ENCODE peak calls at places on chromosomes 3 and 15, in nine cellular contexts. One of them, this sample, is unnamed.

GRCh38 chr3:44995142-44995770 is 19.2 kb downstream of the EXOSC7 start:
- DNase-seq in GM12891: no peak
- DNase-seq in transverse colon: no peak
- DNase-seq in HL-60: no peak
- DNase-seq in endothelial cell of umbilical vein: peak
- DNase-seq in esophagus muscularis mucosa: no peak
- DNase-seq in K562: no peak
- DNase-seq in spleen: no peak
- DNase-seq in GM12878: no peak
- DNase-seq in this sample: no peak

GRCh38 chr3:116483135-116483534 is 37.8 kb upstream of the LSAMP start:
- DNase-seq in spleen: no peak
- DNase-seq in GM12878: no peak
- DNase-seq in HL-60: no peak
- DNase-seq in K562: no peak
- DNase-seq in transverse colon: no peak
- DNase-seq in esophagus muscularis mucosa: no peak
- DNase-seq in GM12891: no peak
- DNase-seq in endothelial cell of umbilical vein: no peak
- DNase-seq in this sample: no peak

GRCh38 chr15:101008158-101009139 is 89.3 kb downstream of the LRRK1 start:
- DNase-seq in transverse colon: peak
- DNase-seq in spleen: peak
- DNase-seq in K562: peak
- DNase-seq in GM12878: peak
- DNase-seq in GM12891: peak
- DNase-seq in endothelial cell of umbilical vein: peak
- DNase-seq in esophagus muscularis mucosa: no peak
- DNase-seq in HL-60: peak
- DNase-seq in this sample: peak

GRCh38 chr3:30804983-30805382 is 89.5 kb downstream of the GADL1 start:
- DNase-seq in GM12878: no peak
- DNase-seq in K562: no peak
- DNase-seq in transverse colon: no peak
- DNase-seq in HL-60: peak
- DNase-seq in GM12891: no peak
- DNase-seq in spleen: no peak
- DNase-seq in endothelial cell of umbilical vein: no peak
- DNase-seq in esophagus muscularis mucosa: no peak
- DNase-seq in this sample: no peak

GRCh38 chr15:64690008-64690407 is 85.4 kb downstream of the RBPMS2 start:
- DNase-seq in GM12878: no peak
- DNase-seq in spleen: no peak
- DNase-seq in HL-60: no peak
- DNase-seq in esophagus muscularis mucosa: no peak
- DNase-seq in K562: no peak
- DNase-seq in endothelial cell of umbilical vein: no peak
- DNase-seq in transverse colon: no peak
- DNase-seq in GM12891: no peak
- DNase-seq in this sample: no peak

GRCh38 chr3:13522236-13522635 is 26.7 kb upstream of the FBLN2 start:
- DNase-seq in transverse colon: no peak
- DNase-seq in endothelial cell of umbilical vein: no peak
- DNase-seq in HL-60: no peak
- DNase-seq in esophagus muscularis mucosa: no peak
- DNase-seq in GM12878: no peak
- DNase-seq in GM12891: no peak
- DNase-seq in spleen: no peak
- DNase-seq in K562: no peak
- DNase-seq in this sample: no peak

GRCh38 chr15:80152896-80153876 is at the start of gene FAH:
- DNase-seq in HL-60: peak
- DNase-seq in endothelial cell of umbilical vein: peak
- DNase-seq in spleen: peak
- DNase-seq in transverse colon: peak
- DNase-seq in K562: peak
- DNase-seq in esophagus muscularis mucosa: no peak
- DNase-seq in GM12878: no peak
- DNase-seq in GM12891: no peak
- DNase-seq in this sample: no peak

GRCh38 chr15:92061511-92062200 is 208.1 kb downstream of the SLCO3A1 start:
- DNase-seq in transverse colon: no peak
- DNase-seq in spleen: no peak
- DNase-seq in GM12891: no peak
- DNase-seq in HL-60: no peak
- DNase-seq in endothelial cell of umbilical vein: no peak
- DNase-seq in K562: no peak
- DNase-seq in esophagus muscularis mucosa: no peak
- DNase-seq in GM12878: no peak
- DNase-seq in this sample: no peak

GRCh38 chr15:88782465-88782864 is 20.8 kb upstream of the ACAN start:
- DNase-seq in spleen: no peak
- DNase-seq in transverse colon: no peak
- DNase-seq in esophagus muscularis mucosa: no peak
- DNase-seq in GM12891: no peak
- DNase-seq in HL-60: no peak
- DNase-seq in endothelial cell of umbilical vein: no peak
- DNase-seq in GM12878: no peak
- DNase-seq in K562: no peak
- DNase-seq in this sample: no peak

GRCh38 chr3:119637679-119638525 is 22.5 kb downstream of the POPDC2 start:
- DNase-seq in HL-60: peak
- DNase-seq in spleen: no peak
- DNase-seq in K562: peak
- DNase-seq in esophagus muscularis mucosa: no peak
- DNase-seq in GM12878: peak
- DNase-seq in GM12891: no peak
- DNase-seq in endothelial cell of umbilical vein: peak
- DNase-seq in transverse colon: no peak
- DNase-seq in this sample: no peak

GRCh38 chr3:172519241-172519640 is 4.0 kb downstream of the TNFSF10 start:
- DNase-seq in transverse colon: no peak
- DNase-seq in K562: no peak
- DNase-seq in GM12891: no peak
- DNase-seq in GM12878: no peak
- DNase-seq in endothelial cell of umbilical vein: no peak
- DNase-seq in spleen: no peak
- DNase-seq in HL-60: no peak
- DNase-seq in esophagus muscularis mucosa: no peak
- DNase-seq in this sample: no peak

GRCh38 chr3:172522871-172523818 is at the start of gene TNFSF10:
- DNase-seq in transverse colon: peak
- DNase-seq in endothelial cell of umbilical vein: peak
- DNase-seq in GM12878: peak
- DNase-seq in K562: peak
- DNase-seq in GM12891: peak
- DNase-seq in esophagus muscularis mucosa: peak
- DNase-seq in HL-60: peak
- DNase-seq in spleen: peak
- DNase-seq in this sample: peak

GRCh38 chr3:172517859-172518466 is 5.3 kb downstream of the TNFSF10 start:
- DNase-seq in K562: peak
- DNase-seq in esophagus muscularis mucosa: no peak
- DNase-seq in GM12891: no peak
- DNase-seq in HL-60: no peak
- DNase-seq in spleen: no peak
- DNase-seq in endothelial cell of umbilical vein: no peak
- DNase-seq in GM12878: no peak
- DNase-seq in transverse colon: no peak
- DNase-seq in this sample: no peak

GRCh38 chr3:172519740-172520139 is 3.5 kb downstream of the TNFSF10 start:
- DNase-seq in GM12878: no peak
- DNase-seq in endothelial cell of umbilical vein: no peak
- DNase-seq in spleen: no peak
- DNase-seq in transverse colon: no peak
- DNase-seq in GM12891: no peak
- DNase-seq in HL-60: no peak
- DNase-seq in K562: no peak
- DNase-seq in esophagus muscularis mucosa: no peak
- DNase-seq in this sample: no peak

DNA sequence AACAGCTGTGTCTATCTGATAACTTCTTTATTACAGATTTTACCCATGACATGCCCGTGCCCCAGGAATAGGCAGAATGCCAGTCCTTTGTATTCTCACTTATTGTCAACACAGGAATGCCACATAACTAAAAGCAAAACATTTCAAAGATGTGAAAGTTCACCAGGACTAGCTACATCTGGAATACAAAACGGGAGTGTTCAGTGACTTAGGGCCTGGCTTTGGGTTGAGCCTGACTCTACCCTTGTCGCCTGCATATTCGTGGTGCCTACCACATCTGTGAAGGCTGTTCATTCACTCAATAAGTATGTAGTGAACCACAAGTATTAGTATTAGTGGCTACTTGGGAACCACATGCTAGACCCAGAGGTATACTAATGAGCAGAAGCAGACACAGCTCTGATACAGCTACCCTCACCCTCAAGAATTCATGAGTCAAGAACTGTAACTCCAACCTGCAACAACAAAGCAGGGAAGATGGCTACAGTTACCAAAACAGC is 2.8 kb downstream of the TNFSF10 start:
- DNase-seq in GM12891: no peak
- DNase-seq in spleen: no peak
- DNase-seq in transverse colon: no peak
- DNase-seq in HL-60: no peak
- DNase-seq in GM12878: peak
- DNase-seq in endothelial cell of umbilical vein: peak
- DNase-seq in K562: no peak
- DNase-seq in esophagus muscularis mucosa: no peak
- DNase-seq in this sample: no peak
- TF ChIP-seq POLR2AphosphoS5 in GM12891: no peak
- TF ChIP-seq POLR2AphosphoS5 in spleen: no peak
- TF ChIP-seq POLR2AphosphoS5 in transverse colon: no peak
- TF ChIP-seq POLR2AphosphoS5 in HL-60: no peak
- TF ChIP-seq POLR2AphosphoS5 in GM12878: no peak
- TF ChIP-seq POLR2AphosphoS5 in endothelial cell of umbilical vein: no peak
- TF ChIP-seq POLR2AphosphoS5 in K562: no peak
- TF ChIP-seq POLR2AphosphoS5 in esophagus muscularis mucosa: no peak
- TF ChIP-seq POLR2AphosphoS5 in this sample: no peak

DNA sequence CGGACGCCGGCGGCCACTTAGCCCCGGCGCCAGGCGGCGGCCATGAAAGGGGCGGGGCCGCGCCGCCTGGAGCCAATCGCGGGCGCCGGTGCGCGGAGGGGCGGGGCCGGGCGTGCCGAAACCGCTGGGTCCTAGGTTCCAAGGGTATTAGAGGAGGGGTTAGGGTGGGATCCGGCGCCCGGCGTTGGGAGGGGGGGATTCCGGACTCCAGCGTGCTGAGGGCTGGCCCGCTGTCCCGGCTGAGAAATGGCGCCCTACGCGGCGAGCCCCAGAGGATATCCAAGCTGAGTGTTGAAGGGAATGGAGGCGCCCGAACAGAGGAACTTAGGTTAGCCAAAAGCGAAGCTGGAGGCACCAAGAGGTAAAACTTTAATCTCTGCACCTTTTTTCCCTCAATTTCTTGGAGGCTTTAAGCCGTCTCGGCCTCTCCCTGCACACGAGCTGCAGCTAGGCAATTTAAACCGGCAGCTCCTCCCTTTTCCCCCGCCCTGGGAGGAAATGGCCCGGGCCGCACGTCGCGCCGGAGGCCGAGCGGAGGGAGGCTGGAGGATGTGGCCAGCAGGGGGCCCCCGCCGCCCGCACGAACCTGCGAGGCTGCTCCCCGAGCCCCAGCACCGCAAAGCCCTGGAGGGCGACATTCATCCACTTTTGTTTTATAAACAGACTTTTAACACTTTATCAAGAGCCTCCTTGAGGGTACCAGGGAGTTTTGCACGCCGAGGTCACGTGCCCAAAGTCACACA is at the start of gene XXYLT1:
- DNase-seq in endothelial cell of umbilical vein: peak
- DNase-seq in GM12878: no peak
- DNase-seq in spleen: peak
- DNase-seq in HL-60: peak
- DNase-seq in K562: peak
- DNase-seq in GM12891: peak
- DNase-seq in transverse colon: peak
- DNase-seq in esophagus muscularis mucosa: peak
- DNase-seq in this sample: peak
- TF ChIP-seq POLR2AphosphoS5 in endothelial cell of umbilical vein: peak
- TF ChIP-seq POLR2AphosphoS5 in GM12878: no peak
- TF ChIP-seq POLR2AphosphoS5 in spleen: peak
- TF ChIP-seq POLR2AphosphoS5 in HL-60: no peak
- TF ChIP-seq POLR2AphosphoS5 in K562: no peak
- TF ChIP-seq POLR2AphosphoS5 in GM12891: no peak
- TF ChIP-seq POLR2AphosphoS5 in transverse colon: no peak
- TF ChIP-seq POLR2AphosphoS5 in esophagus muscularis mucosa: peak
- TF ChIP-seq POLR2AphosphoS5 in this sample: no peak

DNA sequence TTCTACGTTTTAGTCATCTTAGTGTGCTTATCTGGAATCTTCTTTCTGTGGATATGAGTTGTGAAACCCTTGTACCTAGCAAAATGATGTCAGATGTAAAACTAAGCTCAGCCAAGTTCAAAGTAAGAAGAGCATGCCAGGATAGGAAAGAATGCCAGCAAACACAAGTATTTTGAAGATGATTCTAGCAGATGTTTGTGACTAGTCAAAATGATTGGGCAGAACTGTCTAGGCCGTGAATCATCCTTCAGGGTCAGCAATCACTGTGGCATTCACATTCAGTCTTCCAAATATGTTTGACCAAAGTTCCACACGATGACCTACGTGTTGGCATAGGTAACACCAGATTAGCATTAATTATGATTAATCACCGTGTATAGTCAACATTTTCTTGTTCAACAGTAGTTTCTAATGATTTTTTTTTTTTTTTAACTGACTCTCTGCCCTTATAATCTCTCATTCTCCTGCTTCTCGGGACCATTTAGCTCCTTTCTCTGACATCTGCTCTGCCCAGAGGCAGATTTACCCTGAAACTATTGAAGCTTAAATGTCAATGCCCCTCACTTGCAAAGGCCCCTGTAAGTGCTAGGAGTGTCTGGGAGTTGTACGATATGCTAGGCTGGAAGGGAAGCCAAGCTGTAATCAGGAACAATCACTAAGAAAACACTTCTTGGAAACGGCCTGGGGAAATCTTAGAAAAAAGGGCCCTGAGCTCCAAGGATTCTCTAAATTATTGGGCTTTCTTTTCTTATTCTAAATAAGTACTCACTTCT is 5.7 kb upstream of the PLOD2 start:
- DNase-seq in esophagus muscularis mucosa: no peak
- DNase-seq in GM12891: no peak
- DNase-seq in spleen: no peak
- DNase-seq in endothelial cell of umbilical vein: peak
- DNase-seq in K562: no peak
- DNase-seq in HL-60: no peak
- DNase-seq in GM12878: no peak
- DNase-seq in transverse colon: no peak
- DNase-seq in this sample: no peak
- TF ChIP-seq POLR2AphosphoS5 in esophagus muscularis mucosa: peak
- TF ChIP-seq POLR2AphosphoS5 in GM12891: no peak
- TF ChIP-seq POLR2AphosphoS5 in spleen: no peak
- TF ChIP-seq POLR2AphosphoS5 in endothelial cell of umbilical vein: no peak
- TF ChIP-seq POLR2AphosphoS5 in K562: no peak
- TF ChIP-seq POLR2AphosphoS5 in HL-60: no peak
- TF ChIP-seq POLR2AphosphoS5 in GM12878: no peak
- TF ChIP-seq POLR2AphosphoS5 in transverse colon: no peak
- TF ChIP-seq POLR2AphosphoS5 in this sample: no peak

DNA sequence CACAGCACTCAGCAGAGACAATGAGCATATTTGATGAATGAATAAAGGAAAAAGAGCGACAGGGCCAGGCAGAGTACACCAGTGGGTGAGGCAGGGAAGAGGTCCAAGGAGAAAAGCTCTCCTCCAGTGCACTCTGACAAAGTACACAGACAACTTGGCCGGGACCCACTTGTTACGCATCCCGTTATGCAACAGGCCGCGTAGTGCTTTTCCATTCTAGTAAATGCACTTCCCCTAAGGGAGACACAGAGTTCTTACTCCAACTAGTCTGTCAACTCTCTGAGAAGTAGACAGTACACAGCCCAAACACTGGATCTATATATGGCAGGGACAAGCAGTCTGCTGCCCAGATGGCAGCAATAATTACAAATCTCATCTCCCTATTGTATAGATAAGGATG is 18.5 kb downstream of the LARP6 start:
- DNase-seq in spleen: no peak
- DNase-seq in GM12891: no peak
- DNase-seq in K562: no peak
- DNase-seq in transverse colon: no peak
- DNase-seq in GM12878: no peak
- DNase-seq in endothelial cell of umbilical vein: no peak
- DNase-seq in HL-60: no peak
- DNase-seq in esophagus muscularis mucosa: peak
- DNase-seq in this sample: no peak
- TF ChIP-seq POLR2AphosphoS5 in spleen: no peak
- TF ChIP-seq POLR2AphosphoS5 in GM12891: no peak
- TF ChIP-seq POLR2AphosphoS5 in K562: no peak
- TF ChIP-seq POLR2AphosphoS5 in transverse colon: no peak
- TF ChIP-seq POLR2AphosphoS5 in GM12878: no peak
- TF ChIP-seq POLR2AphosphoS5 in endothelial cell of umbilical vein: no peak
- TF ChIP-seq POLR2AphosphoS5 in HL-60: no peak
- TF ChIP-seq POLR2AphosphoS5 in esophagus muscularis mucosa: peak
- TF ChIP-seq POLR2AphosphoS5 in this sample: no peak